ENCODE peak calls at places on chromosomes 2 and 18, in five cellular contexts. J is cardiac muscle cell, U is right lobe of liver, G is endothelial cell of umbilical vein, V is lung. O is an unnamed sample.

GRCh38 chr2:72674982-72675915 is 150.6 kb downstream of the EXOC6B start:
- DNase-seq in J (peak), V (no peak), U (no peak), G (no peak), O (no peak)

GRCh38 chr18:5895300-5895885 is at the start of gene TMEM200C:
- DNase-seq in V (no peak), U (peak), J (peak), G (no peak), O (no peak)

GRCh38 chr18:80009661-80010550 is 21.5 kb upstream of the TXNL4A start:
- DNase-seq in J (no peak), V (peak), U (no peak), G (peak), O (peak)

GRCh38 chr18:69559604-69560003 is 158.9 kb downstream of the DOK6 start:
- DNase-seq in V (no peak), G (no peak), J (no peak), U (no peak), O (no peak)

GRCh38 chr2:55103039-55103438 is 52.8 kb upstream of the RTN4 start:
- DNase-seq in G (peak), J (no peak), U (no peak), V (no peak), O (no peak)

GRCh38 chr2:238761802-238762373 is 86.0 kb upstream of the TWIST2 start:
- DNase-seq in G (no peak), J (no peak), U (no peak), V (no peak), O (peak)

GRCh38 chr2:72676341-72677025 is 149.3 kb downstream of the EXOC6B start:
- DNase-seq in G (peak), J (no peak), V (no peak), U (no peak), O (no peak)

GRCh38 chr2:163752252-163752651 is 16.4 kb upstream of the FIGN start:
- DNase-seq in J (no peak), U (no peak), V (no peak), G (no peak), O (no peak)

GRCh38 chr2:152047826-152048476 is 50.9 kb downstream of the CACNB4 start:
- DNase-seq in J (no peak), U (no peak), G (no peak), V (no peak), O (no peak)

GRCh38 chr18:66510357-66511027 is 93.4 kb downstream of the CDH19 start:
- DNase-seq in U (no peak), G (no peak), V (no peak), J (no peak), O (no peak)

GRCh38 chr18:23982154-23983071 is 32.1 kb upstream of the TTC39C start:
- DNase-seq in G (peak), U (peak), J (no peak), V (no peak), O (peak)

GRCh38 chr2:240303896-240304745 is 131.3 kb upstream of the GPC1 start:
- DNase-seq in J (no peak), U (peak), V (peak), G (no peak), O (no peak)

GRCh38 chr2:30072250-30072842 is 74.5 kb upstream of the YPEL5 start:
- DNase-seq in J (peak), V (peak), U (peak), G (peak), O (peak)

GRCh38 chr2:71446505-71446904 is 6.9 kb upstream of the DYSF start:
- DNase-seq in J (no peak), U (no peak), G (no peak), V (no peak), O (no peak)

GRCh38 chr18:6476880-6477279 is 62.2 kb upstream of the L3MBTL4 start:
- DNase-seq in G (no peak), V (no peak), U (no peak), J (no peak), O (no peak)

GRCh38 chr2:200189964-200190363 is 116.5 kb upstream of the SPATS2L start:
- DNase-seq in J (no peak), V (no peak), G (no peak), U (no peak), O (no peak)

GRCh38 chr2:233288663-233289062 is 19.0 kb upstream of the SAG start:
- DNase-seq in U (no peak), V (no peak), G (no peak), J (no peak), O (no peak)

GRCh38 chr2:9770006-9770307 is 73.3 kb upstream of the TAF1B start:
- DNase-seq in V (no peak), G (no peak), U (no peak), J (no peak), O (no peak)

GRCh38 chr18:78778651-78779050 is 201.0 kb upstream of the SALL3 start:
- DNase-seq in G (no peak), J (no peak), U (peak), V (no peak), O (no peak)

GRCh38 chr2:154132827-154133226 is 261.1 kb downstream of the GALNT13 start:
- DNase-seq in V (no peak), J (no peak), U (no peak), G (no peak), O (no peak)

GRCh38 chr2:10297950-10298349 is 4.8 kb upstream of the HPCAL1 start:
- DNase-seq in U (peak), V (no peak), J (no peak), G (peak), O (peak)

GRCh38 chr2:230924470-230925341 is at the start of gene GPR55:
- DNase-seq in U (peak), G (no peak), J (no peak), V (no peak), O (no peak)

GRCh38 chr2:188452084-188452483 is 160.4 kb downstream of the GULP1 start:
- DNase-seq in J (no peak), U (no peak), V (no peak), G (no peak), O (no peak)

GRCh38 chr2:233081232-233081730 is 21.1 kb downstream of the INPP5D start:
- DNase-seq in J (no peak), V (no peak), G (no peak), U (no peak), O (no peak)

GRCh38 chr18:24266124-24266523 is 127.3 kb downstream of the CABYR start:
- DNase-seq in U (no peak), J (no peak), V (no peak), G (no peak), O (no peak)

GRCh38 chr2:61910603-61911002 is 5.1 kb downstream of the COMMD1 start:
- DNase-seq in U (no peak), J (peak), G (no peak), V (no peak), O (no peak)

GRCh38 chr18:37445368-37445767 is 120.2 kb downstream of the CELF4 start:
- DNase-seq in U (no peak), J (no peak), V (no peak), G (no peak), O (no peak)

GRCh38 chr2:86078801-86079545 is 26.7 kb downstream of the POLR1A start:
- DNase-seq in U (no peak), V (no peak), G (peak), J (peak), O (peak)

GRCh38 chr2:230921806-230922595 is 3.0 kb downstream of the GPR55 start:
- DNase-seq in V (no peak), J (no peak), G (no peak), U (peak), O (no peak)

GRCh38 chr2:86229221-86229620 is 30.0 kb downstream of the MRPL35 start:
- DNase-seq in U (no peak), G (no peak), V (no peak), J (no peak), O (no peak)

GRCh38 chr2:200377774-200378336 is 71.4 kb downstream of the SPATS2L start:
- DNase-seq in G (no peak), V (no peak), U (no peak), J (no peak), O (no peak)

GRCh38 chr2:179020156-179020750 is 29.7 kb downstream of the CCDC141 start:
- DNase-seq in J (peak), U (peak), V (no peak), G (peak), O (no peak)

GRCh38 chr18:9516437-9517064 is 41.2 kb downstream of the RALBP1 start:
- DNase-seq in G (peak), J (peak), U (no peak), V (no peak), O (no peak)

GRCh38 chr18:11591957-11592356 is 17.4 kb upstream of the SLC35G4 start:
- DNase-seq in U (no peak), V (no peak), J (no peak), G (no peak), O (no peak)

GRCh38 chr18:48453330-48454063 is 44.3 kb upstream of the ZBTB7C start:
- DNase-seq in U (no peak), G (no peak), J (no peak), V (no peak), O (no peak)

GRCh38 chr18:9418047-9418690 is 57.1 kb upstream of the RALBP1 start:
- DNase-seq in U (no peak), G (no peak), J (no peak), V (no peak), O (no peak)

GRCh38 chr2:239022437-239023260 is 174.8 kb downstream of the TWIST2 start:
- DNase-seq in V (no peak), G (no peak), J (no peak), U (no peak), O (no peak)

GRCh38 chr18:74724186-74724585 is 126.5 kb downstream of the ZNF407 start:
- DNase-seq in G (no peak), J (no peak), V (no peak), U (no peak), O (peak)

GRCh38 chr2:110101911-110102774 is 13.5 kb downstream of the MALL start:
- DNase-seq in G (peak), U (no peak), V (no peak), J (no peak), O (no peak)
- H3K4me3 ChIP-seq in G (no peak), U (no peak), V (no peak), J (no peak), O (no peak)

DNA sequence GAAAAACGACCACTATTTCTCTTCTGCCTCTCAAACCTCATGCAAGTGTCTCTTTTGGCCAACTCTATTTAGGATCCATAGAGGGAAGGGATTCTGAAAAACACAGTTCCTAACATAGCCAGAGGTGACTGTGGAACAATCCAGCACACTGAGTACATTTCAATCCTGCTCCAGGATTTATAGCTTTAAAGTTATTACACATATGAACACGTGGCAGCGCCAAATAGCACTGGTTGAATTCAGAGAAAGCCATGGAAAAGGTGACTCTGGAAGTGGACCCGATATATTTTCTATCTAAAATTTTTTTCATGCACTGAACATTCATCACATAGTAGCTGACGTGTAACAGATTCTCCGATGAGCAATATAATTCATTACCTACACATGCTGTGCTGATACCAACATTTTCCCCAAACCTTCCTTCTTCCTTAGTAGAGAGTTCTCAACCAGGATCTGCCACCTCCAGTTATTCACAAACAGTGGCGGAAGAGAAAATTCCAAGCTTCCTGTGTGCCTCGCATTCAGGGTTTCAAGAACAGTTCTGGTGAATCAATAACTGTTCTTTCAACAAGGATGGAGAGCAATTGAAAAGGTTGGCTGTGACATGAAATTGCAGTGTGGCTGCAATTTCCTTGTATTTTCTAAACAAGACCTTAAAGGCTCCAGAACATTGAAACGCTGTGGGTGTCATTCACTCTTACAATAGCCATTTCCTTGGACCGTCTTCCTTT is 25.7 kb upstream of the TTR start:
- DNase-seq in G (no peak), J (no peak), U (no peak), V (no peak), O (no peak)
- TF ChIP-seq CTCF in G (no peak), J (no peak), U (no peak), V (no peak), O (no peak)

GRCh38 chr2:190763100-190763499 is 114.2 kb downstream of the NAB1 start:
- DNase-seq in J (no peak), G (no peak), U (no peak), V (no peak), O (no peak)
- H3K27ac ChIP-seq in J (no peak), G (no peak), U (no peak), V (no peak), O (no peak)

GRCh38 chr2:169717691-169718063 is 16.0 kb upstream of the KLHL23 start:
- DNase-seq in U (no peak), V (no peak), J (no peak), G (no peak), O (no peak)

GRCh38 chr2:169716938-169717690 is 16.5 kb upstream of the KLHL23 start:
- DNase-seq in G (peak), V (no peak), J (no peak), U (no peak), O (no peak)

GRCh38 chr2:169716229-169716886 is 17.3 kb upstream of the KLHL23 start:
- DNase-seq in U (no peak), J (no peak), V (no peak), G (peak), O (no peak)

GRCh38 chr2:169714699-169715098 is 18.9 kb upstream of the KLHL23 start:
- DNase-seq in U (no peak), J (no peak), V (no peak), G (no peak), O (no peak)

GRCh38 chr2:169715379-169716228 is 18.0 kb upstream of the KLHL23 start:
- DNase-seq in G (peak), U (peak), J (peak), V (peak), O (no peak)
- H3K4me3 ChIP-seq in G (no peak), U (peak), J (no peak), V (no peak), O (no peak)

GRCh38 chr2:132568679-132569078 is 101.3 kb downstream of the LYPD1 start:
- DNase-seq in U (no peak), V (no peak), G (no peak), J (no peak), O (no peak)

GRCh38 chr2:132577693-132578092 is 92.3 kb downstream of the LYPD1 start:
- DNase-seq in V (no peak), J (no peak), G (no peak), U (no peak), O (no peak)

GRCh38 chr2:132567682-132568081 is 102.3 kb downstream of the LYPD1 start:
- DNase-seq in G (no peak), V (no peak), J (no peak), U (no peak), O (no peak)

GRCh38 chr2:132573444-132574007 is 96.5 kb downstream of the LYPD1 start:
- DNase-seq in J (peak), G (no peak), V (no peak), U (no peak), O (no peak)
- TF ChIP-seq CTCF in J (no peak), G (no peak), V (no peak), U (no peak), O (no peak)

DNA sequence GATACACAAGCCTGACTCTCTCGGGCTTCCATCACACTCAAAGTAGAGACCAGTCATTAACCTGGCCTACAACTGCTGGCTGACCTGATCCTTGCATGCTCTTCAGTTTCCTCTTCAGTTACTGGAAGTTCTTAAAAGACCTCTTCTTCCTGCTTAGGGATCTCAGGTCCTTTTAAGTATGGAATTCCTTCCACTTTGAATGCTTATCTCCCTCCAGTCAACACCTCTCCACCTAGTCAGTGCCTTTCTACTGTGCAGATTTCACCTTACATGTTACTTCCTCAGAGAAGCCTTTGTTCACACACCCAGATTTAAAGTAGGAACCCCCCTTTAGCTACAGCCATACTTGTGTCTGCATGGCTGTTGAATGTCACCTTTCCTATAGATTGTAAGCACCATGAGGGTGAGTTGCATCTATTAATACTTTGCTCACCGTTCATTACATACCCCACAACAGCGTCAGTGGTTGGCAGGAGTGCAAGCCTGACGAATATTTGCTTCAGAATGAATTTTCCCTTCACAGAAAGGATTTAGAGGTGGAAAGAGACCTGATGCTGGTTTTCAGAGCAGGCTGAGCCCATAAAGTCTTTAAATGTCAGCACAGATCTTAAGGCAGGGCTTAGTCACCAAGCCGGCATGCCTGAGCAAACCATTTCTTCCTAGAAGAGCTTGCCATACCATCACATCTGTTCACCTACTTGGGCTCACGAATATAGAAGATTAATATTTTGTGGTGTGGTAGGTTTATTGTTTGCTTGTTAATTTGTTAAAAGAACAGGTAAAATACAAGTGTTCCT is 90.1 kb downstream of the ACVR1 start:
- DNase-seq in V (no peak), U (no peak), G (no peak), J (peak), O (no peak)
- H3K27ac ChIP-seq in V (no peak), U (no peak), G (no peak), J (no peak), O (no peak)

DNA sequence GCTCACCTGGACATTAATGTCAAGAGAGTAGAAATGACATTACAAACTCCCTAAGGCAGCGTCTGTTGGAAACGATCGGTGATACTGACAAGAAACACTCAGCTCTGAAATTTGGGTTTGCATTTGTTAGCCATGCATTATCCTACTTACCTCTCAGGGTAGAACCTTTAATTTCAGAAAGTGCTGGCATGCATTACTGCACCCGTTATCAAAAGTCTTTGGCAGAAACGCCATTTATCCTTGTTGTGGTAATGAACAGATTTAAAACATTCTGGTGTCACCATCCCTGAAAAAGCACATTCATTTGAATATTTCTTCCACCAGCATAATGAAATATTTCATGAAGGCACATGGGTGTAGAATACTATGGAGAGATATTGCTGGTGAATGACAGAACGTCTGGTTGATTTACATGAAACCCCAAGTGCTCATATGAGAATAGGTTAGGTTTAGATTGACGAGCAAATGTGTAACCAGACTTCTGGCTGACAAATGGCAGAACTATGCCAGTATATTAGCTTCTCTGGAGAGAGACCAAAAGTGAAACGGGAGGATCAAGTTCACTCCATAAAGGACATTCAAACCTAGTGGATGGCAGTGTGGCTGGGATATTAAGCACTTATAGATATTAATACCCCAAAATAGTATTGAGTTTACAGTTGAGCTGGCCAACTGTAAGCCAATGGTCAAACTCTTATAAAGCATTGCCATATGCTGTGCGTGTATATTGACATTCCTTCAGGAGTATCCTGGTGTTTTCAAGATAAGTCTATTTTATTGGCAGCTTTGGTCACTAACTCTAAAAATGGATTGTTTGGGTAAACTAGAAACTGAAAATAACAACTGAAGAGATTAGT is 53.6 kb upstream of the ITGB6 start:
- DNase-seq in U (no peak), V (no peak), J (no peak), G (no peak), O (peak)
- H3K4me3 ChIP-seq in U (peak), V (no peak), J (no peak), G (no peak), O (no peak)

GRCh38 chr2:3745901-3746300 is 42.5 kb downstream of the DCDC2C start:
- DNase-seq in V (no peak), G (no peak), J (no peak), U (peak), O (no peak)
- TF ChIP-seq CTCF in V (no peak), G (no peak), J (no peak), U (no peak), O (no peak)

GRCh38 chr2:43294973-43295603 is 68.7 kb upstream of the ZFP36L2 start:
- DNase-seq in J (no peak), G (no peak), U (no peak), V (no peak), O (no peak)

GRCh38 chr2:43300222-43300621 is 73.8 kb upstream of the ZFP36L2 start:
- DNase-seq in G (no peak), U (no peak), V (no peak), J (no peak), O (no peak)

GRCh38 chr2:43302311-43303051 is 76.1 kb upstream of the ZFP36L2 start:
- DNase-seq in V (no peak), G (no peak), U (no peak), J (no peak), O (no peak)

GRCh38 chr2:43300781-43301586 is 74.6 kb upstream of the ZFP36L2 start:
- DNase-seq in G (no peak), V (no peak), J (no peak), U (peak), O (no peak)

DNA sequence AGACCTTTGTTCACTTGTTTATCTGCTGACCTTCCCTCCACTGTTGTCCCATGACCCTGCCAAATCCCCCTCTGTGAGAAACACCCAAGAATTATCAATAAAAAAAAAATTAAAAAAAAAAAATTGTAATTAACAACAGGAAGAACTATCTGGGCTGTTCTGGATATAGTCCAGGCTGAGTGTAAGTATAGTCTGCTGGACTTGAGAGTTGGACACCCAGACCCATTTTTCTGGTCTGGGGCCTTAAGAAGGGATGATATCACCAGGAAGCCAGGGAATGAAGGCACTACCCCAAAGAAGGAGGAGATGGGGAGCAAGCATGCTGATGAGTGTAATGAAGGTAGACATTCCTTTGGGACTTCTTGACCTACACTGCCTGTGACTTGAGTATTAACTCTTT is 72.1 kb upstream of the ZFP36L2 start:
- DNase-seq in G (no peak), J (no peak), V (no peak), U (no peak), O (no peak)
- H3K27ac ChIP-seq in G (no peak), J (no peak), V (no peak), U (no peak), O (no peak)

GRCh38 chr2:101114815-101115214 is 36.4 kb downstream of the TBC1D8 start:
- DNase-seq in V (no peak), G (no peak), U (no peak), J (no peak), O (no peak)
- H3K4me3 ChIP-seq in V (no peak), G (no peak), U (no peak), J (no peak), O (no peak)